ENCODE peak calls at places on chromosomes 4 and X, in seven cellular contexts. U is GM04504, Z is A172, E is GM23338, L is islet precursor cell, X is AG08395, R is nucleus accumbens. K is an unnamed sample.
A peak's percentile ranks its signal among the peaks of the same experiment; 100 is the strongest.

GRCh38 chr4:108884596-108884995 is 121.7 kb upstream of the ETNPPL start:
- DNase-seq in U (no peak), Z (no peak), E (no peak), L (no peak), X (no peak), R (no peak), K (no peak)

GRCh38 chr4:74964311-74964710 is 31.4 kb downstream of the PARM1 start:
- DNase-seq in U (no peak), Z (no peak), E (no peak), L (no peak), X (no peak), R (no peak), K (no peak)

GRCh38 chr4:18458465-18458864 is 436.9 kb upstream of the LCORL start:
- DNase-seq in U (no peak), Z (no peak), E (no peak), L (no peak), X (no peak), R (no peak), K (no peak)

GRCh38 chr4:110624904-110625494 is 2.1 kb upstream of the PITX2 start:
- DNase-seq in U (no peak), Z (no peak), E (no peak), L (no peak), X (no peak), R (no peak), K (no peak)

GRCh38 chr4:95838192-95838591 is 1.7 kb upstream of the PDHA2 start:
- DNase-seq in U (no peak), Z (no peak), E (peak; percentile 38), L (no peak), X (no peak), R (no peak), K (no peak)

GRCh38 chrX:71604141-71604540 is 14.2 kb downstream of the CXCR3 start:
- DNase-seq in U (no peak), Z (no peak), E (no peak), L (no peak), X (no peak), R (no peak), K (no peak)

GRCh38 chr4:127686656-127687055 is 43.5 kb upstream of the SLC25A31 start:
- DNase-seq in U (no peak), Z (peak; percentile 35), E (no peak), L (no peak), X (peak; percentile 3), R (no peak), K (peak; percentile 41)

GRCh38 chr4:152045397-152045780 is 284.6 kb upstream of the GATB start:
- DNase-seq in U (no peak), Z (no peak), E (no peak), L (no peak), X (no peak), R (no peak), K (no peak)

GRCh38 chr4:69467797-69468196 is 27.9 kb downstream of the UGT2B4 start:
- DNase-seq in U (no peak), Z (no peak), E (peak; percentile 59), L (no peak), X (no peak), R (no peak), K (no peak)

GRCh38 chrX:66012094-66012534 is 27.8 kb downstream of the VSIG4 start:
- DNase-seq in U (no peak), Z (no peak), E (no peak), L (peak; percentile 50), X (no peak), R (no peak), K (no peak)

GRCh38 chr4:53706422-53707032 is 115.2 kb upstream of the LNX1 start:
- DNase-seq in U (no peak), Z (peak; percentile 35), E (peak; percentile 87), L (no peak), X (peak; percentile 42), R (peak; percentile 18), K (no peak)

GRCh38 chrX:149630681-149631292 is 805 bp downstream of the TMEM185A start:
- DNase-seq in U (no peak), Z (peak; percentile 39), E (no peak), L (no peak), X (peak; percentile 41), R (no peak), K (peak; percentile 20)

GRCh38 chr4:6441758-6442157 is 30.7 kb downstream of the PPP2R2C start:
- DNase-seq in U (no peak), Z (no peak), E (no peak), L (no peak), X (no peak), R (no peak), K (no peak)

GRCh38 chrX:130416785-130417184 is 15.0 kb downstream of the RBMX2 start:
- DNase-seq in U (no peak), Z (no peak), E (no peak), L (no peak), X (no peak), R (no peak), K (no peak)

GRCh38 chr4:156322592-156322991 is 368.9 kb upstream of the CTSO start:
- DNase-seq in U (peak; percentile 58), Z (peak; percentile 89), E (no peak), L (no peak), X (peak; percentile 69), R (no peak), K (peak; percentile 86)

GRCh38 chr4:25769251-25769650 is 93.5 kb downstream of the SEL1L3 start:
- DNase-seq in U (no peak), Z (no peak), E (no peak), L (peak; percentile 80), X (no peak), R (no peak), K (no peak)

GRCh38 chr4:1635452-1635851 is 48.7 kb downstream of the FAM53A start:
- DNase-seq in U (no peak), Z (no peak), E (no peak), L (no peak), X (no peak), R (no peak), K (no peak)

GRCh38 chr4:186685744-186686143 is 37.9 kb downstream of the FAT1 start:
- DNase-seq in U (peak; percentile 76), Z (peak; percentile 88), E (peak; percentile 42), L (peak; percentile 69), X (peak; percentile 78), R (no peak), K (peak; percentile 69)

GRCh38 chrX:68508799-68509198 is 9.9 kb downstream of the YIPF6 start:
- DNase-seq in U (no peak), Z (no peak), E (peak; percentile 45), L (no peak), X (no peak), R (no peak), K (no peak)

GRCh38 chr4:78937837-78938236 is 1.4 kb downstream of the PAQR3 start:
- DNase-seq in U (peak; percentile 10), Z (peak; percentile 44), E (no peak), L (peak; percentile 69), X (peak; percentile 7), R (no peak), K (no peak)

GRCh38 chr4:2755821-2756690 is at the start of gene TNIP2:
- DNase-seq in U (peak; percentile 51), Z (peak; percentile 55), E (peak; percentile 89), L (peak; percentile 91), X (peak; percentile 99), R (peak; percentile 49), K (peak; percentile 24)

GRCh38 chr4:16995451-16995850 is 97.0 kb upstream of the LDB2 start:
- DNase-seq in U (no peak), Z (no peak), E (peak; percentile 86), L (peak; percentile 66), X (peak; percentile 11), R (no peak), K (no peak)